ENCODE peak calls at places on chromosomes 3 and 15, in seven cellular contexts. M is PC-3; H is effector memory CD4-positive, alpha-beta T cell; T is heart left ventricle; W is lung; Y is iPS DF 6.9; R is IMR-90. U is an unnamed sample. For H3K27me3 and H3K4me1, the result is how much of the 10 kb centered on the place peaks cover.

GRCh38 chr15:80317389-80318169 is 65.6 kb upstream of the CTXND1 start:
- DNase-seq in M (peak), H (no peak), T (peak), W (peak), Y (no peak), R (peak), U (no peak)

GRCh38 chr15:88255496-88256171 is 905 bp downstream of the NTRK3 start:
- DNase-seq in M (no peak), H (no peak), T (peak), W (no peak), Y (no peak), R (peak), U (no peak)

GRCh38 chr3:112794622-112795172 is 52.0 kb downstream of the CD200R1L start:
- DNase-seq in M (no peak), H (no peak), T (no peak), W (no peak), Y (no peak), R (no peak), U (no peak)

GRCh38 chr3:76310661-76311060 is 525.3 kb upstream of the ZNF717 start:
- DNase-seq in M (peak), H (no peak), T (no peak), W (no peak), Y (no peak), R (no peak), U (no peak)

GRCh38 chr3:78879516-78879860 is 888.3 kb downstream of the ROBO1 start:
- DNase-seq in M (no peak), H (no peak), T (no peak), W (no peak), Y (no peak), R (no peak), U (peak)

GRCh38 chr15:51908312-51908711 is 63.3 kb downstream of the LEO1 start:
- DNase-seq in M (peak), H (no peak), T (no peak), W (no peak), Y (no peak), R (peak), U (no peak)

GRCh38 chr15:51129513-51130197 is 34.9 kb upstream of the TNFAIP8L3 start:
- DNase-seq in M (no peak), H (no peak), T (no peak), W (no peak), Y (no peak), R (no peak), U (no peak)

GRCh38 chr15:75195122-75195765 is 6.4 kb upstream of the C15orf39 start:
- DNase-seq in M (no peak), H (no peak), T (no peak), W (no peak), Y (no peak), R (no peak), U (no peak)

GRCh38 chr15:69297642-69298353 is 914 bp upstream of the PAQR5 start:
- DNase-seq in M (no peak), H (no peak), T (no peak), W (no peak), Y (no peak), R (no peak), U (no peak)
- H3K27me3 ChIP-seq in M (under half), H (under half), T (under half), W (under half), Y (under half), R (under half), U (under half)

DNA sequence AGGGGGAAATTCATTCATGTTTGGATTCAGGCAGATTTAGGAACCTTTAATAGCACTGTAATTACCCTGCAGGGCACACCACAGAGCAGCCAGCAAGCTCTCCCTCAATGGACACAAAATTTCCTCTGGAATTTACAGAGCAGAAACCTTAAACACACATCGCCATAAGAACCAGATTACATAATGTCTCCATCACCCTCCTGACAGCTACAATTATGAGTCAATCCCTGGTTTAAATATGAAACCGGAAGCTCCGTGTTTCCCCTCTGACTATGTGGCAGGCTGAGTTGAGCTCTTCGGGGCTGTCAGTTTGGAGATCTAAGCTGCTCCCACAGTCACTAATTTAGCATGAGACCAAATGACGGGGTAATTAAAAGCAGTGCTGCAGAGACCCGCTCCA is 134.6 kb downstream of the TMCO5A start:
- DNase-seq in M (peak), H (no peak), T (peak), W (peak), Y (no peak), R (peak), U (peak)
- H3K4me1 ChIP-seq in M (half or more), H (under half), T (under half), W (under half), Y (under half), R (under half), U (under half)

GRCh38 chr15:89486726-89487050 is 9.7 kb downstream of the RHCG start:
- DNase-seq in M (no peak), H (no peak), T (no peak), W (no peak), Y (no peak), R (no peak), U (peak)

GRCh38 chr15:89482139-89482538 is 14.2 kb downstream of the RHCG start:
- DNase-seq in M (no peak), H (no peak), T (no peak), W (no peak), Y (no peak), R (no peak), U (no peak)

GRCh38 chr15:89480505-89480904 is 15.9 kb downstream of the RHCG start:
- DNase-seq in M (no peak), H (no peak), T (no peak), W (no peak), Y (no peak), R (no peak), U (no peak)

GRCh38 chr15:89479173-89479572 is 17.2 kb downstream of the RHCG start:
- DNase-seq in M (no peak), H (no peak), T (no peak), W (no peak), Y (no peak), R (no peak), U (no peak)

GRCh38 chr15:89483079-89483478 is 13.3 kb downstream of the RHCG start:
- DNase-seq in M (no peak), H (no peak), T (no peak), W (no peak), Y (no peak), R (no peak), U (no peak)
- H3K27me3 ChIP-seq in M (under half), H (under half), T (under half), W (under half), Y (under half), R (under half), U (under half)

DNA sequence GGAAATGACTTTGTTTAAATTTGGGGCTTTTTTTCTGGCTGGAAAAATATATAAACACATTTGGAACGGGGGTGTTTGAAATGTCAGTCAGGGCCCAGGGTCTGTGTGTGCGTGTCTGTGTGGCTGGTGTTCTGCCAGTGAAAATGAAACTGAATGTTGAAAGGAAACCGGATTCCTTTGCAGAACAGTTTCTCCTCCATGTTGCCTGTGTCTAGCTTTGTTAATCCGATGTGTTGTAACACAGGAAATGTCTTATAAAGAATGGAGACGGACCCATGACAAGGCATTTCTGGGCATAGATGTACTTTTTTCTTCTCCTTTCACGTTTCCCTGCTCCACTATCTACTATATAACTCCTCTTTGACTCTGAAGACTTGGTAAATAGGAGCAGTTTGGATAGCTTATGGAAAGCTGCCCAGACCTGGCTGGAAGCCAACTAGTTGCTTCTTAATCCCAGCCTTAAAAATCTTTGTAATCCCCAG is 2.8 kb downstream of the SQOR start:
- DNase-seq in M (peak), H (peak), T (peak), W (peak), Y (no peak), R (peak), U (peak)
- H3K4me1 ChIP-seq in M (half or more), H (under half), T (under half), W (under half), Y (under half), R (under half), U (under half)

GRCh38 chr3:45616158-45616557 is 21.6 kb downstream of the LIMD1 start:
- DNase-seq in M (no peak), H (no peak), T (peak), W (no peak), Y (no peak), R (no peak), U (no peak)
- H3K27me3 ChIP-seq in M (under half), H (under half), T (under half), W (under half), Y (under half), R (under half), U (under half)

DNA sequence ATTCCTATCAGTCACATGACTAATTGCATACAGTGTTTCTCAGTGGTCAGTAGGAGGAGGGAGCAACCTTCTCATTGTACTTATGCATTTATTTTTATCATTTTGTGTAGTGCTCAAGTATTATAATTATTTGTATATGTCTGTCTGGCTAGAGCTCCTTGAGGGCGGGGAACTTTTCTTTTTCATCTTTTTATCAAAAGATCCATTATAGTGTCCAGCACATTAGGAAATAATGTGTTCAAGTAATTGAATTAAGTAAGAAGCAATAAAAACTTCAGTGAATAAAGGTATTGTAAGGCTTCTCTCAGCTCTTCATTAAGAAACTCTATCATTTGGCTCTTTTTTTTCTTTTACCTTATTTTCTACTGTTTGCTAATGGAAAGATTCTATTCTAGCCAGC is 18.8 kb downstream of the FGF7 start:
- DNase-seq in M (no peak), H (no peak), T (no peak), W (no peak), Y (no peak), R (no peak), U (no peak)
- H3K4me1 ChIP-seq in M (under half), H (under half), T (under half), W (under half), Y (under half), R (under half), U (under half)

GRCh38 chr15:69292826-69293420 is 5.8 kb upstream of the PAQR5 start:
- DNase-seq in M (no peak), H (no peak), T (no peak), W (no peak), Y (no peak), R (no peak), U (no peak)
- H3K27me3 ChIP-seq in M (under half), H (under half), T (under half), W (under half), Y (under half), R (under half), U (under half)

GRCh38 chr3:183579967-183580720 is 24.6 kb upstream of the KLHL6 start:
- DNase-seq in M (no peak), H (no peak), T (peak), W (no peak), Y (no peak), R (no peak), U (no peak)
- H3K4me1 ChIP-seq in M (under half), H (under half), T (half or more), W (under half), Y (under half), R (under half), U (under half)

DNA sequence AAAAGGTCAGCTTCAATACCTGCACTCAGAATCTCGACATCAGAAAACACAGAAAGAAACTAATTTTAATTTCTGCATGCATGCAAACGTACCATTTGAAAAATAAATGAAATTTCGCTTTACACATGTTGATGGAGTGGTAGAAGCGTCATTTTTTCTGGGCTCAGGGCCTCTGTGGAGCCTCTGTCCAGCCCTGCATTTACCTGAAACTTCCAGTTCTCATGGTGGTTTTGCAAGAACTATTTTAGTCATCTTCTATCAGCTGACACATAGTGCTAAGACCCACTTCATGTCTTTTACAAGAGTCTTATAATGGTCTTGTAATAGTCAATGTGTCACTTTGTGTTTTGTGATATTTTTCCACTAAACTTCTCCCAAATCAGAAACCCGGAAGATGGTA is 5.3 kb downstream of the KY start:
- DNase-seq in M (no peak), H (no peak), T (no peak), W (no peak), Y (no peak), R (no peak), U (no peak)
- H3K27me3 ChIP-seq in M (under half), H (under half), T (under half), W (under half), Y (under half), R (under half), U (under half)

GRCh38 chr3:4772171-4772804 is 206.9 kb upstream of the BHLHE40 start:
- DNase-seq in M (peak), H (no peak), T (peak), W (peak), Y (no peak), R (peak), U (no peak)
- H3K4me1 ChIP-seq in M (under half), H (under half), T (under half), W (under half), Y (under half), R (under half), U (under half)

U was measured in HAP-1.